ENCODE peak calls at places on chromosomes 5 and 9, in five cellular contexts. F, S, N, K and C are unnamed samples.

GRCh38 chr5:65506961-65507360 is 25.2 kb upstream of the ADAMTS6 start:
- DNase-seq in N (no peak), S (no peak), F (peak), K (peak), C (no peak)

GRCh38 chr5:175560011-175560410 is 81.7 kb downstream of the SFXN1 start:
- DNase-seq in F (no peak), S (no peak), N (no peak), K (no peak), C (no peak)

GRCh38 chr5:123460296-123460729 is 37.1 kb upstream of the CEP120 start:
- DNase-seq in F (peak), N (peak), S (no peak), K (peak), C (no peak)

GRCh38 chr9:105026451-105026850 is 98.5 kb upstream of the ABCA1 start:
- DNase-seq in N (no peak), K (no peak), S (no peak), F (peak), C (no peak)

GRCh38 chr9:107119294-107119693 is 163.8 kb upstream of the RAD23B start:
- DNase-seq in F (no peak), K (no peak), N (no peak), S (no peak), C (no peak)

GRCh38 chr9:123637940-123638634 is 282.1 kb downstream of the CRB2 start:
- DNase-seq in S (no peak), K (no peak), F (no peak), N (no peak), C (no peak)

GRCh38 chr9:129803679-129804065 is 688 bp downstream of the TOR1B start:
- DNase-seq in S (no peak), N (no peak), F (no peak), K (no peak), C (no peak)

GRCh38 chr9:76451234-76451633 is 7.7 kb upstream of the GCNT1 start:
- DNase-seq in K (peak), S (no peak), F (peak), N (no peak), C (no peak)

GRCh38 chr5:168679515-168679920 is 100.3 kb upstream of the PANK3 start:
- DNase-seq in K (peak), N (peak), S (peak), F (peak), C (peak)

GRCh38 chr5:18195910-18196309 is 561.6 kb downstream of the TAF11L14 start:
- DNase-seq in K (no peak), N (no peak), F (no peak), S (no peak), C (no peak)

GRCh38 chr5:172594867-172595466 is 46.1 kb upstream of the NEURL1B start:
- DNase-seq in N (no peak), S (no peak), K (no peak), F (no peak), C (no peak)

GRCh38 chr9:125119643-125120286 is 23.6 kb downstream of the SCAI start:
- DNase-seq in N (no peak), F (no peak), K (no peak), S (no peak), C (no peak)

GRCh38 chr9:23563497-23563896 is 262.5 kb downstream of the ELAVL2 start:
- DNase-seq in N (no peak), S (no peak), F (no peak), K (no peak), C (no peak)

GRCh38 chr5:37495668-37496067 is 116.5 kb downstream of the WDR70 start:
- DNase-seq in F (peak), K (peak), N (no peak), S (no peak), C (no peak)

GRCh38 chr9:110919609-110920008 is 118.7 kb downstream of the LPAR1 start:
- DNase-seq in F (peak), S (no peak), N (no peak), K (peak), C (no peak)

GRCh38 chr5:134435525-134435924 is 23.8 kb upstream of the CDKN2AIPNL start:
- DNase-seq in N (peak), S (no peak), K (no peak), F (peak), C (no peak)

DNA sequence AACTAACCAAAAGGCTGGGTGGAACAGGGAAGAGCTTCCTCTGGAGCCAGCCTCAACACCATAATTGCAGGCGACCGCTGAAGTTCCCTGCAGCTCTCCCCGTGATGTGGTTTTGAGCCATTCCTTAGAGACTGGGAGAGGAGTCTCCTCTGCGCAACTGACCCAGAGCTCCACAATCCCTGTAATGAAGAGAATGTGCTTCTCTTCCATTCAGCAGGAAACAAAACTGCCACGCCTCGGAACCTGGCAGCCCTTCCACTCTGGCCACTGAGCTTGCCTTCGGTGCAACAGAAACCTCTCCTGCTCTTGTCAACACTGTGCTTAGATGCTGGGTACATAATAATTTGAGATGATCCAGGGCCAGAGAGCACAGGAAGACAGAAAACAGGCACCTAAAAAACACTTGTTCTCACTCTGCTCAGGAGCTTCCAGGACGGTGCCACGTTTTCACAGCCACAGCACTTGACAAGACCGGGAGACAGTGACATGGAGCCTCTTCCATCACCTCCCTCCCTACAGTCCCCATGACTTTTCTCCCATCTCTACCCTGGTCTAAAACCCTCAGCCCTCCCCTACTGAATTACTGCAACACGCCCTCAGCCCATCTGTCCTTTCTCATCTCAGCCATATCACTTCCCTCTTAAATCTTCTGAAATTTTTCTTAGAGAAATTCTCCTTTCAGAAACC is 126.1 kb downstream of the MYO10 start:
- DNase-seq in F (peak), K (peak), S (peak), N (no peak), C (no peak)
- TF ChIP-seq CTCF in F (no peak), K (no peak), S (no peak), N (no peak), C (no peak)

DNA sequence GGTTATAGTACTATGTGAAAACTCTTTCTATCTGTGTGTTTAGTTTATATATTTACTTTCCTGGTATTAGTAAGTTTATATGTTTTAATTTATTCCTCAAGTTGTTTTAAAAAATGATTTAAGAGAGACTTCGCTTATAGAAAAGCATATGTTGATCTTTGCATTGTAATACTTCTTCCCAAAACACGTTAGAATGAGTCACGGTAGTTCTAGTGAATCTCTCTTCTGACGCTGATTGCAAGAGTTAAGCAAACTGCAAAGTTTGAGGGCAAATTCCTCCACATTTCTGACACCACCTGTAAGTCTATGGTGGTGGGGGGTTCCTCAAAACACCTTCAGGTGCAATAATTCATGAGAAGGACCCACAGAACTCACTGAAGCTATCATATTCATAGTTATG is 327.2 kb downstream of the GLIS3 start:
- DNase-seq in N (no peak), S (no peak), F (no peak), K (no peak), C (no peak)
- TF ChIP-seq CTCF in N (no peak), S (no peak), F (no peak), K (no peak), C (no peak)

DNA sequence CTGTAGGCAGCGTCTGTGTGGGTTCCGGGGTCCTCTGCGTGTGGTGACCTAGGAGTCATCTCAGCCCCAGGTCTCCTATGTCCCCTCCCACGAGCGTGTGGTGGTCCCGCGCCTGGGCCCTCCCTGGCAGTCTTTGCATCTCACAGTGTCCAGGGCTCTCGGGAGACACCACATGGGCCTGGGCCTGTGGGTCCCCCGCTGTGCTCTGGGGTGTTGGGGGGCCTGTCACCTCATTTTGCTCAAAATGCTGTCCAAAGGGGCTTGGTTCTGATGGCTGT is 27.1 kb downstream of the CEP72 start:
- DNase-seq in K (no peak), S (no peak), N (no peak), F (no peak), C (no peak)
- TF ChIP-seq CTCF in K (no peak), S (no peak), N (no peak), F (no peak), C (no peak)

GRCh38 chr5:34007675-34008600 is at the start of gene AMACR:
- DNase-seq in F (peak), S (peak), K (peak), N (peak), C (peak)
- TF ChIP-seq CTCF in F (no peak), S (no peak), K (no peak), N (no peak), C (peak)

DNA sequence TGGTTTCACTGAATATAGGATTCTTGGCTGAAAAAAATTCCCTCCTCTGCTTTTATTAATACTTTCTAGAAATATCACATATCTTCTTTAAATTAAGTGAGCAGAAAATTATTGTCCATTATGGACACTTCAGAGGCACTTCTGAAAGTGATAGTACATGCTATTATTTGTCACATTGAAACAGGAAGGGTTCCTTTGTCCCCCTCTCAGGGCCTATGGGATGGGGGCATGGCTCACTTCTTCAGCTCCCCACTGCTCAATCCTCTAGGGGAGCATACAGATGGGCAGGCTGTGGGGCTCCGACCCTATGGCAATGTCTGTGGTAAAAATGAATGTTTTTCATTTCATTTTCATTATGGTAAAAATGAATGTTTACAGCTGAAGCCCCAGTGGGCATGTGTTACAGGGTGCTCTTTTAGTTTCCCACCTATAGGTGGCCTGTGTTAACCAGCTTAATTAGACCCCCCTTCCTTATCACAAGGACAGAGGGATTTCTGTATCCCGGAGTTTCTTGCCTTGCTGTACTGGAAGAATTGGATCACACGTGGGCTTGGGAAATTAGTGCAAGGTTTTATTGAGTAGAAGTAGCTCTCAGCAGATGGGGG is 1225.2 kb downstream of the PTPRD start:
- DNase-seq in S (no peak), N (no peak), F (no peak), K (no peak), C (no peak)
- TF ChIP-seq CTCF in S (no peak), N (no peak), F (no peak), K (no peak), C (no peak)

GRCh38 chr5:161851691-161852299 is 3.9 kb downstream of the GABRA1 start:
- DNase-seq in N (no peak), S (no peak), F (no peak), K (peak), C (no peak)
- TF ChIP-seq CTCF in N (peak), S (peak), F (no peak), K (peak), C (no peak)